ENCODE peak calls at places on chromosomes 3 and 15, in five cellular contexts. N is brain microvascular endothelial cell, C is fibroblast of mammary gland, M is fibroblast of the aortic adventitia, O is choroid plexus epithelial cell. E is an unnamed sample.

GRCh38 chr3:46208167-46208704 is at the start of gene CCR1:
- DNase-seq in O (peak; percentile 71), M (peak; percentile 20), N (peak; percentile 21), C (peak; percentile 65), E (peak; percentile 66)

GRCh38 chr15:36863551-36863950 is 236.8 kb downstream of the MEIS2 start:
- DNase-seq in N (no peak), O (no peak), C (peak; percentile 41), M (no peak), E (no peak)

GRCh38 chr3:24242012-24242698 is 252.5 kb downstream of the THRB start:
- DNase-seq in O (peak; percentile 67), M (peak; percentile 98), N (peak; percentile 61), C (peak; percentile 82), E (peak; percentile 96)

GRCh38 chr3:130699765-130700164 is 46.9 kb downstream of the PIK3R4 start:
- DNase-seq in O (peak; percentile 49), C (peak; percentile 47), M (peak; percentile 15), N (peak; percentile 14), E (peak; percentile 35)

GRCh38 chr3:23624305-23624704 is 181.4 kb upstream of the UBE2E1 start:
- DNase-seq in M (no peak), O (no peak), C (peak; percentile 22), N (no peak), E (no peak)

GRCh38 chr15:83215306-83215705 is 7.7 kb upstream of the HDGFL3 start:
- DNase-seq in O (no peak), M (no peak), N (no peak), C (no peak), E (no peak)

GRCh38 chr3:126132751-126133511 is 47.5 kb downstream of the ALDH1L1 start:
- DNase-seq in M (peak; percentile 5), C (no peak), N (peak; percentile 14), O (peak; percentile 49), E (peak; percentile 11)

GRCh38 chr15:94453227-94453626 is 221.9 kb downstream of the MCTP2 start:
- DNase-seq in M (no peak), N (no peak), C (no peak), O (no peak), E (no peak)

GRCh38 chr3:174540536-174540935 is 318.6 kb upstream of the NAALADL2 start:
- DNase-seq in M (no peak), O (no peak), N (no peak), C (no peak), E (no peak)

GRCh38 chr15:66171891-66172290 is 81.7 kb downstream of the MEGF11 start:
- DNase-seq in N (no peak), C (no peak), M (no peak), O (no peak), E (no peak)

GRCh38 chr3:134682196-134682880 is 31.5 kb upstream of the KY start:
- DNase-seq in O (peak; percentile 8), M (peak; percentile 46), C (peak; percentile 74), N (peak; percentile 34), E (no peak)

GRCh38 chr3:168249539-168250414 is 154.1 kb upstream of the GOLIM4 start:
- DNase-seq in C (peak; percentile 54), N (peak; percentile 70), O (peak; percentile 69), M (peak; percentile 54), E (peak; percentile 71)

GRCh38 chr3:45610129-45610528 is 15.6 kb downstream of the LIMD1 start:
- DNase-seq in M (no peak), O (no peak), C (no peak), N (no peak), E (no peak)

GRCh38 chr15:74302821-74303359 is 64.6 kb downstream of the CYP11A1 start:
- DNase-seq in N (no peak), O (peak; percentile 53), C (no peak), M (peak; percentile 45), E (peak; percentile 48)

GRCh38 chr3:64267774-64268604 is 42.7 kb upstream of the PRICKLE2 start:
- DNase-seq in N (peak; percentile 54), C (peak; percentile 78), M (peak; percentile 76), O (peak; percentile 76), E (peak; percentile 81)

GRCh38 chr15:67066041-67067021 is 929 bp downstream of the SMAD3 start:
- DNase-seq in C (no peak), O (no peak), M (no peak), N (no peak), E (peak; percentile 35)

GRCh38 chr15:68279779-68280745 is 2.5 kb downstream of the FEM1B start:
- DNase-seq in C (no peak), O (no peak), M (no peak), N (no peak), E (peak; percentile 29)

GRCh38 chr15:68279218-68279533 is 1.6 kb downstream of the FEM1B start:
- DNase-seq in O (no peak), C (no peak), M (no peak), N (no peak), E (no peak)

GRCh38 chr15:68277605-68278344 is at the start of gene FEM1B:
- DNase-seq in C (peak; percentile 91), M (peak; percentile 92), N (peak; percentile 78), O (peak; percentile 96), E (peak; percentile 96)

GRCh38 chr15:68277131-68277604 is 377 bp upstream of the FEM1B start:
- DNase-seq in N (no peak), C (peak; percentile 59), M (peak; percentile 68), O (peak; percentile 67), E (no peak)

GRCh38 chr15:68278345-68279217 is 1.0 kb downstream of the FEM1B start:
- DNase-seq in M (peak; percentile 47), O (peak; percentile 47), N (peak; percentile 56), C (peak; percentile 34), E (peak; percentile 20)
- TF ChIP-seq CTCF in M (peak; percentile 47), O (peak; percentile 56), N (peak; percentile 60), C (no peak), E (peak; percentile 34)

GRCh38 chr15:56917652-56918045 is 795 bp upstream of the TCF12 start:
- DNase-seq in M (no peak), N (no peak), C (no peak), O (no peak), E (no peak)

GRCh38 chr15:56915888-56916287 is 2.6 kb upstream of the TCF12 start:
- DNase-seq in M (no peak), N (no peak), C (no peak), O (no peak), E (no peak)

GRCh38 chr15:56918046-56918906 is at the start of gene TCF12:
- DNase-seq in M (peak; percentile 95), N (peak; percentile 86), C (peak; percentile 91), O (peak; percentile 98), E (peak; percentile 96)

GRCh38 chr15:56918907-56919707 is 663 bp downstream of the TCF12 start:
- DNase-seq in C (peak; percentile 63), O (peak; percentile 64), M (peak; percentile 67), N (peak; percentile 51), E (peak; percentile 72)

DNA sequence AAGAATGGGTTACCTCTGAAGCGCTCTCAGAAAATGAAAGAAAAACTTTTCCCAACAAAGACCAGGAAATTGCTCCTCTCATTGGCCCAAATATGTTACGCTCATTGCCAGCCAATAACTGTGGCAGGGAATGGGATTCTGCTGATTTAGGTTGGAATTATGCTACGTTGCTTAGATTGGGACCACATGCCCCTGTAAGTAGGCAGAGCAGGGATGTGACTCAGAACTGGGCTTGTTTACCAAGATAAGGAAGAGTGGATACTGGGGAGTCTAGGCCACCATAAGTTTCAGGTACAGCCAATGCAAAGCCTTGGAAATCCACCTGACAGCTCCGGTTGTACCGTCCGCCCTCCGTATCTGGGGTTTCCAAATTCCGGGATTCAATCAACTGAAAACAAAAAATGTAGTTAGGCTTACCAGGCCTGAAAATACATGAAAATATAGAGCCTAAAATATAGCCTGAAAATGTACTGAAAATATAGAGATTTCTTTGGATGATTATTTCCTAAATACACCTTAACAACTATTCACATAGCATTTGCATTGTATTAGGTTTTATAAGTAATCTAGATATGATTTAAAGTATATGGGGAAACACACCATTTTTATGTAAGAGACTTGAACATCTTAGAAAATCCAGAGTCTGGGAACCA is 1.5 kb upstream of the TCF12 start:
- DNase-seq in O (no peak), N (no peak), M (no peak), C (peak; percentile 30), E (no peak)
- H3K4me3 ChIP-seq in O (no peak overlapping the region), N (no peak overlapping the region), M (peak overlapping the region; percentile 87), C (peak overlapping the region; percentile 89), E (no peak overlapping the region)

DNA sequence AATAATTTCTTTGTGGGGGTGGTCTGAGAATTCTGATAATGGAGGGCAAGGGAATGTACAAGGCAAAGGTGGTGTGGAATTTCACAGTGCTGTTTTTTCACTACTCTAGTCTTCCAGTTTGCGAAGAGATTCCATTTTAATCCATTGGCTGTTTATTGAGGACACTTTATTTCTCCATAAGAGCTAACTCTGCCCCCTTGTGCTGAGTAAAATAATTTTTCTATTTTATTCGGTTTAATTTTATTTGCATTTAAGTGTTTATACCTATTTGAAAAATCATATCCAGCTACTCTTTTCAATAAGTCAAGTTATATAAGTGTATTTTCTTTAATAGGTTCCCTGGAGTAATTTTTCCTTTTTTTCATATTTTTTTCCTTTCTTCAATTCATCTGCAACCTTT is 840.1 kb downstream of the TUSC7 start:
- DNase-seq in M (peak; percentile 25), O (peak; percentile 10), C (peak; percentile 18), N (no peak), E (peak; percentile 8)
- TF ChIP-seq CTCF in M (peak; percentile 5), O (peak; percentile 22), C (peak; percentile 34), N (peak; percentile 6), E (no peak)

GRCh38 chr3:129604223-129604941 is 2.1 kb downstream of the PLXND1 start:
- DNase-seq in M (no peak), O (no peak), C (no peak), N (no peak), E (no peak)
- H3K4me3 ChIP-seq in M (peak overlapping the region; percentile 88), O (peak overlapping the region; percentile 72), C (peak overlapping the region; percentile 62), N (peak overlapping the region; percentile 88), E (peak overlapping the region; percentile 73)

DNA sequence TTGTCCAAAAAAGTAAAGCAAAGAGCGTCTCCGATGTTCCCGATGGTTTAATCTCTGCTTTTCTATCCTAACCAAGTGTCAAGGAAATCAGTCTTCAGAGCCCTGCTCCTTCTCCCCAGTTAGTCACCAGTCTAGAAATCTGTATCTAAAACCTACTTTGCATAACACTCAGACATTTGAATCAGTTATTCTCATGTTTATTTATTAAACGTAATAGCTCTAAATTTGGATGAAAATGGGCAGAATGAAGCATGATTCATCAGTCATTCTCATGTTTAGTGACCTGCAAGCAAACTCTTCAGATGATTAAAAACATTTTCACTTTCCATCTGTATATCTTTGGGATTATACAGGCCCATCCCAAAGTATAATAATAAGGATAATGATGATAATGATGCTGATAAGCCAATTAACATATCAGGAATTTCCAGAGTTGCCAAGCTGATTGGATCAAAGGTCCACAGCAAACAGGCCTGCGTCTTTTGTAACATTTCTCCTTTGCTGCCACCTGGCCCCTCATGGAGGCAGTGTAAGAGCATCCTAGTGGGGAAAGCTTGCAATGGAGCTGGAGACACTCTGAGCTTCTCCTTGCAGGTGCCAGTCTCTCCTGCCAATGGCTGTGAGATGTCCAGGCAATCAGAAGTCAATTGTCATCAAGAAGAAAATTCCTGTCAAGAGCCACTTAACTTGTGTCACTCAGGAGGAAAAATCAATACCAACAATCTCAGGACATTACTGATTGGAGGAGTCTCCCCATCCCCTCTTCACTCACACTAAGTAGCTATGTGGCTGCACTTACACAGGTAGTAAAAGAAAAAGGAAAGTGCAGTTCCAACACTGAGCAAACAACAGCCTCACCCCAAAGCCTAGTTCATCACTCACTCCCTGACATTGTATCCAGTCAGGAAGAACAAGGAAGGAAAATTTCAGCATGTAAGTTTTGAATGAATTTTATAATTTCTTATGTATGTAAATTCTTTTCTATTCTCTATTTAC is 273.7 kb downstream of the IGSF11 start:
- DNase-seq in M (no peak), N (no peak), C (no peak), O (no peak), E (no peak)
- TF ChIP-seq CTCF in M (no peak), N (no peak), C (no peak), O (no peak), E (no peak)